ENCODE peak calls at places on chromosomes 5 and 9, in eight cellular contexts. W is Caco-2, H is NCI-H1105 treated with DMSO at 0.1 percent for 48 hours, N is epithelial cell of esophagus, I is LoVo, C is C1 segment of cervical spinal cord, T is T-cell, P is HL-60. A is an unnamed sample.

GRCh38 chr5:178483620-178484019 is 106.6 kb downstream of the COL23A1 start:
- DNase-seq in I (no peak), N (no peak), T (peak; percentile 36), P (peak; percentile 95), H (no peak), W (no peak), C (peak; percentile 16), A (no peak)

GRCh38 chr5:40676643-40677333 is 2.9 kb upstream of the PTGER4 start:
- DNase-seq in N (peak; percentile 70), H (no peak), I (no peak), P (no peak), W (no peak), T (no peak), C (no peak), A (no peak)

GRCh38 chr9:30140415-30140814 is 2244.0 kb upstream of the ACO1 start:
- DNase-seq in H (no peak), C (no peak), T (no peak), I (no peak), N (no peak), W (no peak), P (no peak), A (no peak)

GRCh38 chr9:132631280-132631679 is 38.5 kb downstream of the DDX31 start:
- DNase-seq in C (no peak), H (no peak), I (no peak), T (no peak), P (no peak), N (peak; percentile 87), W (no peak), A (no peak)

GRCh38 chr9:104872959-104873850 is 54.8 kb downstream of the ABCA1 start:
- DNase-seq in N (peak; percentile 91), C (peak; percentile 78), W (no peak), H (no peak), I (no peak), P (peak; percentile 65), T (no peak), A (no peak)

GRCh38 chr5:125154321-125154811 is 407.9 kb upstream of the ZNF608 start:
- DNase-seq in W (no peak), H (no peak), N (no peak), I (no peak), T (no peak), P (no peak), C (no peak), A (no peak)

GRCh38 chr5:62498961-62499360 is 79.7 kb upstream of the LRRC70 start:
- DNase-seq in N (no peak), T (no peak), H (no peak), W (no peak), P (no peak), I (no peak), C (no peak), A (no peak)

GRCh38 chr5:66807743-66808142 is 211.6 kb downstream of the MAST4 start:
- DNase-seq in I (peak; percentile 22), C (peak; percentile 10), H (peak; percentile 13), N (peak; percentile 88), W (no peak), P (no peak), T (no peak), A (peak; percentile 35)

GRCh38 chr9:75907329-75907728 is 16.9 kb downstream of the PCSK5 start:
- DNase-seq in P (no peak), C (no peak), N (no peak), H (no peak), I (peak; percentile 39), T (no peak), W (no peak), A (no peak)

GRCh38 chr5:112371054-112371453 is 48.0 kb downstream of the EPB41L4A start:
- DNase-seq in W (no peak), T (no peak), N (no peak), P (no peak), I (no peak), H (no peak), C (no peak), A (no peak)

GRCh38 chr5:135750506-135750905 is 84.0 kb upstream of the SLC25A48 start:
- DNase-seq in P (no peak), C (no peak), I (no peak), W (no peak), N (no peak), T (no peak), H (no peak), A (no peak)

GRCh38 chr9:90044263-90044662 is 439.5 kb downstream of the GADD45G start:
- DNase-seq in H (peak; percentile 85), I (peak; percentile 31), N (peak; percentile 25), P (no peak), T (no peak), C (no peak), W (no peak), A (no peak)

GRCh38 chr5:119267958-119268386 is 87.8 kb upstream of the TNFAIP8 start:
- DNase-seq in N (peak; percentile 94), I (peak; percentile 93), C (peak; percentile 84), P (peak; percentile 78), T (peak; percentile 55), H (peak; percentile 80), W (peak; percentile 92), A (peak; percentile 91)

A was measured in dorsolateral prefrontal cortex.